ENCODE peak calls at places on chromosomes 5 and 9, in nine cellular contexts. L, E, M, A, S, U, T, P and O are unnamed samples.

GRCh38 chr9:136023401-136024225 is 62.4 kb upstream of the UBAC1 start:
- DNase-seq in L (no peak), E (peak; percentile 64), M (no peak), A (no peak), S (no peak), U (peak; percentile 35), T (no peak), P (peak; percentile 30), O (no peak)

GRCh38 chr9:37994639-37995347 is 74.2 kb downstream of the SHB start:
- DNase-seq in L (peak; percentile 70), E (peak; percentile 54), M (peak; percentile 92), A (peak; percentile 12), S (peak; percentile 48), U (peak; percentile 65), T (peak; percentile 55), P (peak; percentile 70), O (peak; percentile 40)

GRCh38 chr9:137383453-137384115 is 39.4 kb downstream of the EXD3 start:
- DNase-seq in L (no peak), E (no peak), M (no peak), A (no peak), S (no peak), U (peak; percentile 8), T (no peak), P (no peak), O (no peak)

GRCh38 chr5:129459485-129460120 is 495 bp upstream of the ADAMTS19 start:
- DNase-seq in L (no peak), E (no peak), M (no peak), A (no peak), S (no peak), U (peak; percentile 22), T (peak; percentile 12), P (no peak), O (no peak)

GRCh38 chr9:81470864-81471263 is 218.5 kb downstream of the TLE1 start:
- DNase-seq in L (no peak), E (no peak), M (no peak), A (no peak), S (no peak), U (no peak), T (no peak), P (no peak), O (no peak)

GRCh38 chr5:145931718-145932117 is 4.7 kb upstream of the SH3RF2 start:
- DNase-seq in L (no peak), E (no peak), M (no peak), A (no peak), S (no peak), U (no peak), T (no peak), P (no peak), O (no peak)

GRCh38 chr5:150298701-150299451 is 3.8 kb downstream of the ARSI start:
- DNase-seq in L (peak; percentile 91), E (peak; percentile 22), M (peak; percentile 77), A (no peak), S (no peak), U (no peak), T (no peak), P (no peak), O (no peak)

GRCh38 chr5:111183064-111183463 is 41.1 kb upstream of the CAMK4 start:
- DNase-seq in L (no peak), E (no peak), M (no peak), A (no peak), S (no peak), U (no peak), T (no peak), P (no peak), O (no peak)

GRCh38 chr5:65172486-65173129 is 309.1 kb downstream of the ADAMTS6 start:
- DNase-seq in L (no peak), E (no peak), M (no peak), A (peak; percentile 55), S (no peak), U (no peak), T (no peak), P (no peak), O (no peak)

GRCh38 chr9:114370251-114370984 is 17.4 kb downstream of the AKNA start:
- DNase-seq in L (no peak), E (no peak), M (no peak), A (no peak), S (no peak), U (no peak), T (no peak), P (no peak), O (no peak)

GRCh38 chr5:137126829-137127228 is 372.3 kb downstream of the SPOCK1 start:
- DNase-seq in L (no peak), E (no peak), M (no peak), A (no peak), S (no peak), U (no peak), T (no peak), P (no peak), O (no peak)

GRCh38 chr9:129140397-129141065 is 29.3 kb downstream of the PTPA start:
- DNase-seq in L (peak; percentile 38), E (no peak), M (peak; percentile 79), A (peak; percentile 21), S (no peak), U (peak; percentile 68), T (peak; percentile 55), P (no peak), O (peak; percentile 73)

GRCh38 chr9:82140471-82140870 is 151.9 kb downstream of the SPATA31D1 start:
- DNase-seq in L (no peak), E (no peak), M (no peak), A (no peak), S (no peak), U (no peak), T (no peak), P (no peak), O (no peak)

GRCh38 chr9:133507246-133507965 is 17.4 kb downstream of the MYMK start:
- DNase-seq in L (no peak), E (no peak), M (no peak), A (no peak), S (no peak), U (no peak), T (no peak), P (no peak), O (no peak)

GRCh38 chr9:75088646-75089368 is 493 bp downstream of the OSTF1 start:
- DNase-seq in L (peak; percentile 30), E (peak; percentile 30), M (peak; percentile 35), A (peak; percentile 15), S (peak; percentile 36), U (peak; percentile 83), T (peak; percentile 71), P (peak; percentile 48), O (peak; percentile 84)

GRCh38 chr5:133664422-133664821 is 52.1 kb upstream of the FSTL4 start:
- DNase-seq in L (peak; percentile 95), E (no peak), M (peak; percentile 18), A (no peak), S (peak; percentile 67), U (no peak), T (no peak), P (no peak), O (no peak)

GRCh38 chr5:38051711-38052508 is 206.4 kb upstream of the EGFLAM start:
- DNase-seq in L (no peak), E (no peak), M (no peak), A (no peak), S (no peak), U (no peak), T (peak; percentile 17), P (no peak), O (no peak)

GRCh38 chr5:148760945-148761638 is 65.3 kb upstream of the ADRB2 start:
- DNase-seq in L (no peak), E (no peak), M (no peak), A (no peak), S (no peak), U (no peak), T (no peak), P (no peak), O (no peak)

GRCh38 chr5:175305251-175305650 is 138.7 kb downstream of the DRD1 start:
- DNase-seq in L (no peak), E (no peak), M (no peak), A (no peak), S (no peak), U (no peak), T (no peak), P (no peak), O (no peak)

GRCh38 chr5:157335534-157336422 is 69.9 kb downstream of the CYFIP2 start:
- DNase-seq in L (no peak), E (peak; percentile 22), M (no peak), A (no peak), S (no peak), U (no peak), T (no peak), P (no peak), O (no peak)

GRCh38 chr9:104780796-104781395 is 17.0 kb downstream of the NIPSNAP3B start:
- DNase-seq in L (peak; percentile 21), E (no peak), M (peak; percentile 44), A (no peak), S (no peak), U (no peak), T (no peak), P (no peak), O (no peak)

GRCh38 chr9:127754761-127755557 is 19.9 kb upstream of the TOR2A start:
- DNase-seq in L (no peak), E (no peak), M (no peak), A (no peak), S (no peak), U (no peak), T (no peak), P (no peak), O (no peak)

GRCh38 chr5:173826179-173826920 is 61.8 kb upstream of the CPEB4 start:
- DNase-seq in L (no peak), E (no peak), M (no peak), A (no peak), S (no peak), U (peak; percentile 46), T (no peak), P (no peak), O (no peak)

GRCh38 chr5:14580037-14581034 is 1.3 kb upstream of the OTULINL start:
- DNase-seq in L (no peak), E (no peak), M (peak; percentile 53), A (no peak), S (no peak), U (no peak), T (peak; percentile 51), P (no peak), O (no peak)

GRCh38 chr9:17462869-17463464 is 115.9 kb upstream of the SH3GL2 start:
- DNase-seq in L (peak; percentile 46), E (peak; percentile 69), M (peak; percentile 37), A (no peak), S (peak; percentile 6), U (peak; percentile 37), T (peak; percentile 14), P (peak; percentile 22), O (peak; percentile 36)

GRCh38 chr9:34387239-34387638 is 10.5 kb upstream of the MYORG start:
- DNase-seq in L (no peak), E (no peak), M (no peak), A (no peak), S (no peak), U (no peak), T (no peak), P (no peak), O (no peak)

GRCh38 chr5:64318175-64318574 is 152.5 kb downstream of the RNF180 start:
- DNase-seq in L (no peak), E (no peak), M (no peak), A (no peak), S (no peak), U (no peak), T (no peak), P (no peak), O (no peak)

GRCh38 chr9:133945314-133945975 is 46.7 kb downstream of the VAV2 start:
- DNase-seq in L (no peak), E (no peak), M (no peak), A (no peak), S (no peak), U (peak; percentile 12), T (no peak), P (no peak), O (no peak)

GRCh38 chr5:82754347-82754746 is 322.8 kb downstream of the TMEM167A start:
- DNase-seq in L (no peak), E (no peak), M (no peak), A (no peak), S (no peak), U (no peak), T (no peak), P (no peak), O (no peak)

GRCh38 chr9:73613092-73613701 is 461.5 kb downstream of the ANXA1 start:
- DNase-seq in L (no peak), E (no peak), M (peak; percentile 3), A (no peak), S (no peak), U (no peak), T (no peak), P (no peak), O (no peak)

GRCh38 chr9:134224130-134224826 is 59.9 kb upstream of the RNU6ATAC start:
- DNase-seq in L (no peak), E (no peak), M (no peak), A (no peak), S (no peak), U (no peak), T (no peak), P (no peak), O (no peak)